ENCODE peak calls at places on chromosomes 4 and X, in ten cellular contexts. One of them, this sample, is unnamed.

GRCh38 chr4:92304073-92304472 is 307 bp downstream of the GRID2 start:
- DNase-seq in breast epithelium: no peak
- DNase-seq in IMR-90: no peak
- DNase-seq in H1: no peak
- DNase-seq in tibial artery: no peak
- DNase-seq in CD4-positive, alpha-beta T cell: no peak
- DNase-seq in uterus: no peak
- DNase-seq in mesendoderm: no peak
- DNase-seq in psoas muscle: no peak
- DNase-seq in body of pancreas: no peak
- DNase-seq in this sample: no peak

GRCh38 chrX:136397001-136397400 is 90.7 kb upstream of the BRS3 start:
- DNase-seq in breast epithelium: no peak
- DNase-seq in IMR-90: no peak
- DNase-seq in H1: no peak
- DNase-seq in tibial artery: no peak
- DNase-seq in CD4-positive, alpha-beta T cell: no peak
- DNase-seq in uterus: no peak
- DNase-seq in mesendoderm: peak
- DNase-seq in psoas muscle: no peak
- DNase-seq in body of pancreas: no peak
- DNase-seq in this sample: no peak

GRCh38 chrX:119682019-119682989 is 10.7 kb downstream of the SEPTIN6 start:
- DNase-seq in breast epithelium: no peak
- DNase-seq in IMR-90: no peak
- DNase-seq in H1: no peak
- DNase-seq in tibial artery: no peak
- DNase-seq in CD4-positive, alpha-beta T cell: no peak
- DNase-seq in uterus: no peak
- DNase-seq in mesendoderm: no peak
- DNase-seq in psoas muscle: no peak
- DNase-seq in body of pancreas: no peak
- DNase-seq in this sample: no peak

GRCh38 chrX:7435822-7436221 is 287.9 kb upstream of the PUDP start:
- DNase-seq in breast epithelium: no peak
- DNase-seq in IMR-90: no peak
- DNase-seq in H1: no peak
- DNase-seq in tibial artery: no peak
- DNase-seq in CD4-positive, alpha-beta T cell: no peak
- DNase-seq in uterus: no peak
- DNase-seq in mesendoderm: no peak
- DNase-seq in psoas muscle: no peak
- DNase-seq in body of pancreas: no peak
- DNase-seq in this sample: no peak

GRCh38 chr4:120801171-120801758 is 121.3 kb downstream of the PRDM5 start:
- DNase-seq in breast epithelium: no peak
- DNase-seq in IMR-90: peak
- DNase-seq in H1: no peak
- DNase-seq in tibial artery: peak
- DNase-seq in CD4-positive, alpha-beta T cell: no peak
- DNase-seq in uterus: peak
- DNase-seq in mesendoderm: no peak
- DNase-seq in psoas muscle: peak
- DNase-seq in body of pancreas: no peak
- DNase-seq in this sample: no peak

GRCh38 chrX:38636949-38637819 is 75.8 kb downstream of the TSPAN7 start:
- DNase-seq in breast epithelium: peak
- DNase-seq in IMR-90: no peak
- DNase-seq in H1: no peak
- DNase-seq in tibial artery: peak
- DNase-seq in CD4-positive, alpha-beta T cell: no peak
- DNase-seq in uterus: no peak
- DNase-seq in mesendoderm: no peak
- DNase-seq in psoas muscle: no peak
- DNase-seq in body of pancreas: peak
- DNase-seq in this sample: no peak

GRCh38 chrX:6041630-6042029 is 187.0 kb downstream of the NLGN4X start:
- DNase-seq in breast epithelium: no peak
- DNase-seq in IMR-90: no peak
- DNase-seq in H1: no peak
- DNase-seq in tibial artery: no peak
- DNase-seq in CD4-positive, alpha-beta T cell: no peak
- DNase-seq in uterus: no peak
- DNase-seq in mesendoderm: no peak
- DNase-seq in psoas muscle: no peak
- DNase-seq in body of pancreas: no peak
- DNase-seq in this sample: no peak

GRCh38 chr4:108830509-108831244 is 67.8 kb upstream of the ETNPPL start:
- DNase-seq in breast epithelium: no peak
- DNase-seq in IMR-90: peak
- DNase-seq in H1: no peak
- DNase-seq in tibial artery: no peak
- DNase-seq in CD4-positive, alpha-beta T cell: no peak
- DNase-seq in uterus: peak
- DNase-seq in mesendoderm: peak
- DNase-seq in psoas muscle: peak
- DNase-seq in body of pancreas: no peak
- DNase-seq in this sample: peak

GRCh38 chr4:111639876-111640275 is 505.4 kb upstream of the FAM241A start:
- DNase-seq in breast epithelium: no peak
- DNase-seq in IMR-90: peak
- DNase-seq in H1: no peak
- DNase-seq in tibial artery: no peak
- DNase-seq in CD4-positive, alpha-beta T cell: no peak
- DNase-seq in uterus: no peak
- DNase-seq in mesendoderm: no peak
- DNase-seq in psoas muscle: no peak
- DNase-seq in body of pancreas: no peak
- DNase-seq in this sample: no peak

GRCh38 chr4:128871948-128872347 is 62.4 kb downstream of the JADE1 start:
- DNase-seq in breast epithelium: no peak
- DNase-seq in IMR-90: peak
- DNase-seq in H1: no peak
- DNase-seq in tibial artery: no peak
- DNase-seq in CD4-positive, alpha-beta T cell: no peak
- DNase-seq in uterus: no peak
- DNase-seq in mesendoderm: no peak
- DNase-seq in psoas muscle: no peak
- DNase-seq in body of pancreas: no peak
- DNase-seq in this sample: no peak

GRCh38 chrX:16892504-16893362 is 22.6 kb upstream of the RBBP7 start:
- DNase-seq in breast epithelium: peak
- DNase-seq in IMR-90: peak
- DNase-seq in H1: no peak
- DNase-seq in tibial artery: peak
- DNase-seq in CD4-positive, alpha-beta T cell: peak
- DNase-seq in uterus: peak
- DNase-seq in mesendoderm: peak
- DNase-seq in psoas muscle: peak
- DNase-seq in body of pancreas: peak
- DNase-seq in this sample: peak

GRCh38 chr4:150012851-150013360 is 65.3 kb upstream of the DCLK2 start:
- DNase-seq in breast epithelium: no peak
- DNase-seq in IMR-90: peak
- DNase-seq in H1: no peak
- DNase-seq in tibial artery: no peak
- DNase-seq in CD4-positive, alpha-beta T cell: no peak
- DNase-seq in uterus: no peak
- DNase-seq in mesendoderm: no peak
- DNase-seq in psoas muscle: no peak
- DNase-seq in body of pancreas: no peak
- DNase-seq in this sample: no peak

GRCh38 chr4:37685726-37686372 is 327 bp downstream of the RELL1 start:
- DNase-seq in breast epithelium: peak
- DNase-seq in IMR-90: peak
- DNase-seq in H1: no peak
- DNase-seq in tibial artery: peak
- DNase-seq in CD4-positive, alpha-beta T cell: peak
- DNase-seq in uterus: no peak
- DNase-seq in mesendoderm: peak
- DNase-seq in psoas muscle: peak
- DNase-seq in body of pancreas: no peak
- DNase-seq in this sample: peak

GRCh38 chr4:69092190-69092589 is 4.1 kb upstream of the UGT2B7 start:
- DNase-seq in breast epithelium: no peak
- DNase-seq in IMR-90: peak
- DNase-seq in H1: no peak
- DNase-seq in tibial artery: no peak
- DNase-seq in CD4-positive, alpha-beta T cell: no peak
- DNase-seq in uterus: no peak
- DNase-seq in mesendoderm: no peak
- DNase-seq in psoas muscle: no peak
- DNase-seq in body of pancreas: no peak
- DNase-seq in this sample: no peak

GRCh38 chr4:94508256-94508655 is 56.5 kb downstream of the PDLIM5 start:
- DNase-seq in breast epithelium: no peak
- DNase-seq in IMR-90: peak
- DNase-seq in H1: no peak
- DNase-seq in tibial artery: no peak
- DNase-seq in CD4-positive, alpha-beta T cell: no peak
- DNase-seq in uterus: no peak
- DNase-seq in mesendoderm: no peak
- DNase-seq in psoas muscle: no peak
- DNase-seq in body of pancreas: no peak
- DNase-seq in this sample: no peak
- H3K27ac ChIP-seq in breast epithelium: no peak
- H3K27ac ChIP-seq in IMR-90: peak
- H3K27ac ChIP-seq in H1: no peak
- H3K27ac ChIP-seq in tibial artery: peak
- H3K27ac ChIP-seq in CD4-positive, alpha-beta T cell: no peak
- H3K27ac ChIP-seq in uterus: peak
- H3K27ac ChIP-seq in mesendoderm: no peak
- H3K27ac ChIP-seq in psoas muscle: peak
- H3K27ac ChIP-seq in body of pancreas: no peak
- H3K27ac ChIP-seq in this sample: no peak

DNA sequence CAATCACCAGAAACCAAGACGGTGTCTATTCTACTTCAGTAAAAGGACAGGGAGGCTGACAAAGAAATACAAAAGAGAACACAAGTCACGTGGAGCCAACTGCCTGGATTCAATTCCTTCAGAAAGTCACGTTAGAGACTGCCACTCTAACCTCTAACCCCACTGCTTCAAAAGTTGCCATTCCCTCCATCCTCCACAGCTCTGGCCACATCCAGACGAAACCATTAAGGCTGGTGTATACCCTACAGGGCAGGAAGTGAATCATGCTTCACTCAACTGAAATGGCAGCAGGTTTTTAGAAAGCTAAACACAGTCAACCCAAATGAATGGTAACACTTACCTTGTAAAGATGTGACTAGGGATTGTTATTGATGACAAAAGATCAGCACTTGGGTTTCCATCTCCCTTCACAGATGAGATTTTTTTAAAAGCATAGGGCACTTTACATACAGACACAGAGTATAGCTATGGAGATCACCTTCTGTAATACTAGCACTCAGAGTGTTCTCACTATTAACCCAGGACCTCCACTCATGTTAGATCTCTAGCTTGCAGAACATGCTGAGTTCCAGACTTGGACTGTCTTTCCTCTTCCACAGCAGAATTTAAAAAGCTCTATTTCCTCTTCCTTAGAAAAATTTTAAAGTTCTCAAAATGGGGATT is 37.4 kb downstream of the MAML3 start:
- DNase-seq in breast epithelium: no peak
- DNase-seq in IMR-90: peak
- DNase-seq in H1: no peak
- DNase-seq in tibial artery: no peak
- DNase-seq in CD4-positive, alpha-beta T cell: no peak
- DNase-seq in uterus: no peak
- DNase-seq in mesendoderm: peak
- DNase-seq in psoas muscle: no peak
- DNase-seq in body of pancreas: no peak
- DNase-seq in this sample: no peak
- H3K27ac ChIP-seq in breast epithelium: no peak
- H3K27ac ChIP-seq in IMR-90: no peak
- H3K27ac ChIP-seq in H1: no peak
- H3K27ac ChIP-seq in tibial artery: no peak
- H3K27ac ChIP-seq in CD4-positive, alpha-beta T cell: no peak
- H3K27ac ChIP-seq in uterus: no peak
- H3K27ac ChIP-seq in mesendoderm: no peak
- H3K27ac ChIP-seq in psoas muscle: no peak
- H3K27ac ChIP-seq in body of pancreas: no peak
- H3K27ac ChIP-seq in this sample: no peak

GRCh38 chr4:56297801-56298200 is 89.5 kb downstream of the AASDH start:
- DNase-seq in breast epithelium: no peak
- DNase-seq in IMR-90: no peak
- DNase-seq in H1: no peak
- DNase-seq in tibial artery: no peak
- DNase-seq in CD4-positive, alpha-beta T cell: no peak
- DNase-seq in uterus: no peak
- DNase-seq in mesendoderm: no peak
- DNase-seq in psoas muscle: no peak
- DNase-seq in body of pancreas: no peak
- DNase-seq in this sample: no peak

GRCh38 chr4:56296449-56296990 is 90.8 kb downstream of the AASDH start:
- DNase-seq in breast epithelium: no peak
- DNase-seq in IMR-90: no peak
- DNase-seq in H1: no peak
- DNase-seq in tibial artery: no peak
- DNase-seq in CD4-positive, alpha-beta T cell: no peak
- DNase-seq in uterus: no peak
- DNase-seq in mesendoderm: no peak
- DNase-seq in psoas muscle: no peak
- DNase-seq in body of pancreas: no peak
- DNase-seq in this sample: no peak

GRCh38 chr4:56302102-56302501 is 85.2 kb downstream of the AASDH start:
- DNase-seq in breast epithelium: no peak
- DNase-seq in IMR-90: no peak
- DNase-seq in H1: no peak
- DNase-seq in tibial artery: no peak
- DNase-seq in CD4-positive, alpha-beta T cell: no peak
- DNase-seq in uterus: no peak
- DNase-seq in mesendoderm: no peak
- DNase-seq in psoas muscle: no peak
- DNase-seq in body of pancreas: no peak
- DNase-seq in this sample: no peak

GRCh38 chr4:56301181-56302076 is 85.9 kb downstream of the AASDH start:
- DNase-seq in breast epithelium: peak
- DNase-seq in IMR-90: peak
- DNase-seq in H1: peak
- DNase-seq in tibial artery: peak
- DNase-seq in CD4-positive, alpha-beta T cell: peak
- DNase-seq in uterus: peak
- DNase-seq in mesendoderm: peak
- DNase-seq in psoas muscle: peak
- DNase-seq in body of pancreas: peak
- DNase-seq in this sample: peak

GRCh38 chr4:56298210-56298609 is 89.1 kb downstream of the AASDH start:
- DNase-seq in breast epithelium: no peak
- DNase-seq in IMR-90: no peak
- DNase-seq in H1: no peak
- DNase-seq in tibial artery: no peak
- DNase-seq in CD4-positive, alpha-beta T cell: no peak
- DNase-seq in uterus: no peak
- DNase-seq in mesendoderm: no peak
- DNase-seq in psoas muscle: no peak
- DNase-seq in body of pancreas: no peak
- DNase-seq in this sample: no peak
- H3K27ac ChIP-seq in breast epithelium: no peak
- H3K27ac ChIP-seq in IMR-90: no peak
- H3K27ac ChIP-seq in H1: no peak
- H3K27ac ChIP-seq in tibial artery: no peak
- H3K27ac ChIP-seq in CD4-positive, alpha-beta T cell: no peak
- H3K27ac ChIP-seq in uterus: no peak
- H3K27ac ChIP-seq in mesendoderm: no peak
- H3K27ac ChIP-seq in psoas muscle: no peak
- H3K27ac ChIP-seq in body of pancreas: no peak
- H3K27ac ChIP-seq in this sample: no peak

GRCh38 chr4:88177981-88178632 is 19.7 kb upstream of the ABCG2 start:
- DNase-seq in breast epithelium: no peak
- DNase-seq in IMR-90: peak
- DNase-seq in H1: peak
- DNase-seq in tibial artery: peak
- DNase-seq in CD4-positive, alpha-beta T cell: no peak
- DNase-seq in uterus: no peak
- DNase-seq in mesendoderm: peak
- DNase-seq in psoas muscle: no peak
- DNase-seq in body of pancreas: no peak
- DNase-seq in this sample: peak
- H3K27ac ChIP-seq in breast epithelium: no peak
- H3K27ac ChIP-seq in IMR-90: peak
- H3K27ac ChIP-seq in H1: peak
- H3K27ac ChIP-seq in tibial artery: no peak
- H3K27ac ChIP-seq in CD4-positive, alpha-beta T cell: no peak
- H3K27ac ChIP-seq in uterus: no peak
- H3K27ac ChIP-seq in mesendoderm: peak
- H3K27ac ChIP-seq in psoas muscle: no peak
- H3K27ac ChIP-seq in body of pancreas: no peak
- H3K27ac ChIP-seq in this sample: no peak